ENCODE peak calls at places on chromosomes 1 and 21, in five cellular contexts. B is hypothalamus; T is activated CD8-positive, alpha-beta memory T cell treated with anti-CD3 and anti-CD28 coated beads, Interleukin-2, amount 50 U/mL, for 48 hours; M is HFFc6; W is sigmoid colon. S is an unnamed sample.

GRCh38 chr1:164466001-164466421 is 93.0 kb upstream of the PBX1 start:
- DNase-seq in B (no peak), T (no peak), M (no peak), W (no peak), S (no peak)

GRCh38 chr21:42688841-42689371 is 35.5 kb downstream of the PDE9A start:
- DNase-seq in B (no peak), W (no peak), T (no peak), M (no peak), S (no peak)

GRCh38 chr21:42443876-42444744 is 40.4 kb downstream of the UBASH3A start:
- DNase-seq in T (no peak), M (no peak), B (no peak), W (no peak), S (no peak)

GRCh38 chr21:16454371-16454770 is 724.6 kb downstream of the USP25 start:
- DNase-seq in B (no peak), M (peak), T (no peak), W (no peak), S (peak)

GRCh38 chr1:116277840-116278540 is 95.1 kb upstream of the ATP1A1 start:
- DNase-seq in M (no peak), B (no peak), T (no peak), W (no peak), S (no peak)

GRCh38 chr1:2548068-2548589 is 8.0 kb upstream of the TNFRSF14 start:
- DNase-seq in M (peak), B (peak), W (peak), T (peak), S (peak)

GRCh38 chr1:62337785-62338631 is 18.8 kb upstream of the KANK4 start:
- DNase-seq in T (no peak), W (no peak), M (peak), B (no peak), S (peak)

GRCh38 chr1:156796340-156797097 is 20.1 kb downstream of the SH2D2A start:
- DNase-seq in W (no peak), M (no peak), B (no peak), T (no peak), S (no peak)

GRCh38 chr1:159802060-159802459 is at the start of gene FCRL6:
- DNase-seq in T (no peak), M (no peak), B (no peak), W (no peak), S (no peak)

GRCh38 chr1:156262461-156263287 is 14.8 kb upstream of the PAQR6 start:
- DNase-seq in T (no peak), M (peak), B (no peak), W (no peak), S (peak)

GRCh38 chr1:47941609-47942237 is 55.5 kb downstream of the TRABD2B start:
- DNase-seq in W (no peak), B (no peak), T (no peak), M (no peak), S (peak)

GRCh38 chr1:178689769-178690168 is 35.3 kb upstream of the RALGPS2 start:
- DNase-seq in B (no peak), M (no peak), T (no peak), W (no peak), S (no peak)

GRCh38 chr1:38418195-38419030 is 371.8 kb upstream of the POU3F1 start:
- DNase-seq in W (no peak), T (no peak), M (no peak), B (peak), S (no peak)

GRCh38 chr1:11761988-11762406 is at the start of gene C1orf167:
- DNase-seq in B (no peak), W (no peak), M (no peak), T (peak), S (peak)

GRCh38 chr1:182643699-182644098 is 39.5 kb upstream of the RGS16 start:
- DNase-seq in T (no peak), M (no peak), W (no peak), B (no peak), S (peak)

GRCh38 chr1:48735753-48736152 is 40.9 kb downstream of the BEND5 start:
- DNase-seq in W (no peak), B (no peak), T (no peak), M (no peak), S (no peak)

GRCh38 chr1:168086438-168086837 is 50.3 kb downstream of the GPR161 start:
- DNase-seq in W (no peak), T (no peak), M (no peak), B (no peak), S (no peak)

GRCh38 chr1:53681647-53682368 is 57.2 kb downstream of the GLIS1 start:
- DNase-seq in B (no peak), T (peak), W (no peak), M (no peak), S (peak)

GRCh38 chr1:95084317-95085176 is 11.8 kb upstream of the ALG14 start:
- DNase-seq in M (peak), T (no peak), B (no peak), W (no peak), S (peak)

GRCh38 chr1:228090613-228091081 is 8.1 kb downstream of the ARF1 start:
- DNase-seq in W (peak), B (no peak), T (no peak), M (no peak), S (peak)

GRCh38 chr1:206816390-206817287 is 44.3 kb upstream of the IL10 start:
- DNase-seq in B (no peak), W (no peak), T (no peak), M (no peak), S (no peak)

GRCh38 chr1:202009326-202010031 is 908 bp upstream of the ELF3 start:
- DNase-seq in M (peak), B (peak), W (peak), T (peak), S (peak)

GRCh38 chr1:80675469-80675868 is 1125.3 kb upstream of the ADGRL2 start:
- DNase-seq in W (no peak), B (no peak), M (no peak), T (no peak), S (peak)

GRCh38 chr1:100581096-100581705 is 43.3 kb downstream of the GPR88 start:
- DNase-seq in W (no peak), T (no peak), M (no peak), B (no peak), S (no peak)

GRCh38 chr1:51264470-51264869 is 28.4 kb downstream of the RNF11 start:
- DNase-seq in W (no peak), B (no peak), M (peak), T (no peak), S (peak)

GRCh38 chr1:218874313-218874712 is 299.4 kb upstream of the LYPLAL1 start:
- DNase-seq in W (no peak), T (no peak), M (no peak), B (no peak), S (peak)